ENCODE peak calls at places on chromosomes 6 and 20, in five cellular contexts. One of them, this sample, is unnamed.

GRCh38 chr6:67131827-67132226 is 1424.8 kb upstream of the EYS start:
- DNase-seq in NCI-H460: no peak
- DNase-seq in EL: no peak
- DNase-seq in HAP-1: no peak
- DNase-seq in foreskin melanocyte: no peak
- DNase-seq in this sample: no peak

GRCh38 chr20:44343162-44343675 is 6.4 kb downstream of the R3HDML start:
- DNase-seq in EL: no peak
- DNase-seq in NCI-H460: no peak
- DNase-seq in foreskin melanocyte: no peak
- DNase-seq in HAP-1: no peak
- DNase-seq in this sample: no peak

GRCh38 chr20:34947336-34947735 is 8.3 kb downstream of the GSS start:
- DNase-seq in NCI-H460: no peak
- DNase-seq in EL: no peak
- DNase-seq in HAP-1: no peak
- DNase-seq in foreskin melanocyte: no peak
- DNase-seq in this sample: no peak

GRCh38 chr6:128882991-128883571 is at the start of gene LAMA2:
- DNase-seq in EL: peak
- DNase-seq in HAP-1: peak
- DNase-seq in NCI-H460: no peak
- DNase-seq in foreskin melanocyte: peak
- DNase-seq in this sample: no peak

GRCh38 chr6:155171109-155171746 is 92.6 kb upstream of the CLDN20 start:
- DNase-seq in EL: peak
- DNase-seq in HAP-1: peak
- DNase-seq in NCI-H460: peak
- DNase-seq in foreskin melanocyte: peak
- DNase-seq in this sample: no peak

GRCh38 chr20:20010639-20011500 is 6.3 kb upstream of the NAA20 start:
- DNase-seq in NCI-H460: peak
- DNase-seq in EL: peak
- DNase-seq in foreskin melanocyte: peak
- DNase-seq in HAP-1: no peak
- DNase-seq in this sample: peak

GRCh38 chr6:127515794-127516675 is 3.1 kb downstream of the MTCL3 start:
- DNase-seq in EL: peak
- DNase-seq in NCI-H460: peak
- DNase-seq in HAP-1: peak
- DNase-seq in foreskin melanocyte: peak
- DNase-seq in this sample: peak

GRCh38 chr6:2182251-2182650 is 63.2 kb downstream of the GMDS start:
- DNase-seq in HAP-1: no peak
- DNase-seq in NCI-H460: no peak
- DNase-seq in foreskin melanocyte: no peak
- DNase-seq in EL: no peak
- DNase-seq in this sample: no peak

GRCh38 chr20:46399401-46399800 is 7.0 kb downstream of the ELMO2 start:
- DNase-seq in EL: no peak
- DNase-seq in NCI-H460: no peak
- DNase-seq in foreskin melanocyte: no peak
- DNase-seq in HAP-1: no peak
- DNase-seq in this sample: no peak

GRCh38 chr20:2276015-2276414 is 19.8 kb upstream of the TGM3 start:
- DNase-seq in EL: no peak
- DNase-seq in NCI-H460: no peak
- DNase-seq in foreskin melanocyte: no peak
- DNase-seq in HAP-1: no peak
- DNase-seq in this sample: no peak

GRCh38 chr20:15257071-15257470 is 919.7 kb upstream of the FLRT3 start:
- DNase-seq in foreskin melanocyte: no peak
- DNase-seq in HAP-1: no peak
- DNase-seq in NCI-H460: no peak
- DNase-seq in EL: no peak
- DNase-seq in this sample: no peak

GRCh38 chr6:123908813-123909212 is 105.1 kb downstream of the NKAIN2 start:
- DNase-seq in NCI-H460: no peak
- DNase-seq in EL: no peak
- DNase-seq in HAP-1: no peak
- DNase-seq in foreskin melanocyte: no peak
- DNase-seq in this sample: peak

GRCh38 chr20:7617797-7618196 is 322.5 kb downstream of the HAO1 start:
- DNase-seq in HAP-1: no peak
- DNase-seq in EL: no peak
- DNase-seq in NCI-H460: no peak
- DNase-seq in foreskin melanocyte: no peak
- DNase-seq in this sample: no peak

GRCh38 chr6:152572395-152573061 is 64.6 kb downstream of the SYNE1 start:
- DNase-seq in HAP-1: no peak
- DNase-seq in EL: peak
- DNase-seq in foreskin melanocyte: no peak
- DNase-seq in NCI-H460: no peak
- DNase-seq in this sample: no peak

GRCh38 chr6:159074120-159074684 is 29.4 kb upstream of the TAGAP start:
- DNase-seq in EL: no peak
- DNase-seq in HAP-1: peak
- DNase-seq in NCI-H460: peak
- DNase-seq in foreskin melanocyte: peak
- DNase-seq in this sample: peak

GRCh38 chr6:84220809-84221409 is 6.5 kb downstream of the CEP162 start:
- DNase-seq in NCI-H460: peak
- DNase-seq in EL: peak
- DNase-seq in foreskin melanocyte: peak
- DNase-seq in HAP-1: no peak
- DNase-seq in this sample: peak